ENCODE peak calls at places on chromosomes 16 and 17, in six cellular contexts. One of them, this sample, is unnamed.

GRCh38 chr17:58527306-58527705 is 12.9 kb upstream of the MTMR4 start:
- DNase-seq in MM.1S: no peak
- DNase-seq in neural progenitor cell: no peak
- DNase-seq in pancreas: no peak
- DNase-seq in mammary epithelial cell: no peak
- DNase-seq in coronary artery: no peak
- DNase-seq in this sample: no peak

GRCh38 chr16:55909876-55910275 is 34.7 kb upstream of the CES5A start:
- DNase-seq in MM.1S: no peak
- DNase-seq in neural progenitor cell: no peak
- DNase-seq in pancreas: no peak
- DNase-seq in mammary epithelial cell: no peak
- DNase-seq in coronary artery: no peak
- DNase-seq in this sample: no peak

GRCh38 chr16:24976971-24977672 is 38.0 kb downstream of the ARHGAP17 start:
- DNase-seq in MM.1S: no peak
- DNase-seq in neural progenitor cell: no peak
- DNase-seq in pancreas: no peak
- DNase-seq in mammary epithelial cell: no peak
- DNase-seq in coronary artery: no peak
- DNase-seq in this sample: no peak

GRCh38 chr17:57879437-57880085 is 29.7 kb upstream of the MRPS23 start:
- DNase-seq in MM.1S: no peak
- DNase-seq in neural progenitor cell: peak
- DNase-seq in pancreas: peak
- DNase-seq in mammary epithelial cell: no peak
- DNase-seq in coronary artery: no peak
- DNase-seq in this sample: no peak

GRCh38 chr16:59543641-59544040 is 809.5 kb upstream of the GOT2 start:
- DNase-seq in MM.1S: no peak
- DNase-seq in neural progenitor cell: no peak
- DNase-seq in pancreas: no peak
- DNase-seq in mammary epithelial cell: peak
- DNase-seq in coronary artery: no peak
- DNase-seq in this sample: peak

GRCh38 chr17:33492731-33493260 is 199.7 kb upstream of the ASIC2 start:
- DNase-seq in MM.1S: no peak
- DNase-seq in neural progenitor cell: no peak
- DNase-seq in pancreas: no peak
- DNase-seq in mammary epithelial cell: no peak
- DNase-seq in coronary artery: no peak
- DNase-seq in this sample: no peak

GRCh38 chr17:79053251-79053925 is 21.2 kb upstream of the ENGASE start:
- DNase-seq in MM.1S: no peak
- DNase-seq in neural progenitor cell: no peak
- DNase-seq in pancreas: no peak
- DNase-seq in mammary epithelial cell: no peak
- DNase-seq in coronary artery: no peak
- DNase-seq in this sample: no peak

GRCh38 chr16:2702871-2703745 is 16.9 kb downstream of the PRSS27 start:
- DNase-seq in MM.1S: no peak
- DNase-seq in neural progenitor cell: no peak
- DNase-seq in pancreas: peak
- DNase-seq in mammary epithelial cell: no peak
- DNase-seq in coronary artery: no peak
- DNase-seq in this sample: no peak

GRCh38 chr17:15651583-15652110 is 32.1 kb upstream of the FBXW10B start:
- DNase-seq in MM.1S: no peak
- DNase-seq in neural progenitor cell: peak
- DNase-seq in pancreas: peak
- DNase-seq in mammary epithelial cell: peak
- DNase-seq in coronary artery: peak
- DNase-seq in this sample: peak

GRCh38 chr17:40545660-40546059 is 19.6 kb downstream of the CCR7 start:
- DNase-seq in MM.1S: no peak
- DNase-seq in neural progenitor cell: no peak
- DNase-seq in pancreas: no peak
- DNase-seq in mammary epithelial cell: no peak
- DNase-seq in coronary artery: peak
- DNase-seq in this sample: no peak

GRCh38 chr17:69717214-69717613 is 302.7 kb downstream of the MAP2K6 start:
- DNase-seq in MM.1S: no peak
- DNase-seq in neural progenitor cell: no peak
- DNase-seq in pancreas: no peak
- DNase-seq in mammary epithelial cell: no peak
- DNase-seq in coronary artery: no peak
- DNase-seq in this sample: no peak

GRCh38 chr17:8944083-8944482 is 21.4 kb downstream of the PIK3R5 start:
- DNase-seq in MM.1S: no peak
- DNase-seq in neural progenitor cell: no peak
- DNase-seq in pancreas: no peak
- DNase-seq in mammary epithelial cell: no peak
- DNase-seq in coronary artery: no peak
- DNase-seq in this sample: no peak

GRCh38 chr17:1486802-1487695 is 5.4 kb downstream of the MYO1C start:
- DNase-seq in MM.1S: no peak
- DNase-seq in neural progenitor cell: peak
- DNase-seq in pancreas: peak
- DNase-seq in mammary epithelial cell: peak
- DNase-seq in coronary artery: peak
- DNase-seq in this sample: no peak

GRCh38 chr17:13600475-13601316 is 1.0 kb downstream of the HS3ST3A1 start:
- DNase-seq in MM.1S: no peak
- DNase-seq in neural progenitor cell: peak
- DNase-seq in pancreas: no peak
- DNase-seq in mammary epithelial cell: no peak
- DNase-seq in coronary artery: no peak
- DNase-seq in this sample: no peak

GRCh38 chr17:5775098-5775497 is 190.8 kb upstream of the NLRP1 start:
- DNase-seq in MM.1S: no peak
- DNase-seq in neural progenitor cell: no peak
- DNase-seq in pancreas: no peak
- DNase-seq in mammary epithelial cell: no peak
- DNase-seq in coronary artery: no peak
- DNase-seq in this sample: no peak

GRCh38 chr16:75308011-75308410 is 56.6 kb upstream of the BCAR1 start:
- DNase-seq in MM.1S: no peak
- DNase-seq in neural progenitor cell: no peak
- DNase-seq in pancreas: peak
- DNase-seq in mammary epithelial cell: no peak
- DNase-seq in coronary artery: no peak
- DNase-seq in this sample: no peak

GRCh38 chr17:50511058-50511457 is 2.8 kb downstream of the MYCBPAP start:
- DNase-seq in MM.1S: peak
- DNase-seq in neural progenitor cell: no peak
- DNase-seq in pancreas: no peak
- DNase-seq in mammary epithelial cell: no peak
- DNase-seq in coronary artery: no peak
- DNase-seq in this sample: no peak

GRCh38 chr17:50506298-50506697 is 1.9 kb upstream of the MYCBPAP start:
- DNase-seq in MM.1S: no peak
- DNase-seq in neural progenitor cell: no peak
- DNase-seq in pancreas: no peak
- DNase-seq in mammary epithelial cell: no peak
- DNase-seq in coronary artery: no peak
- DNase-seq in this sample: no peak

GRCh38 chr17:50505731-50506130 is 2.5 kb upstream of the MYCBPAP start:
- DNase-seq in MM.1S: no peak
- DNase-seq in neural progenitor cell: no peak
- DNase-seq in pancreas: no peak
- DNase-seq in mammary epithelial cell: no peak
- DNase-seq in coronary artery: no peak
- DNase-seq in this sample: no peak

GRCh38 chr17:50508573-50509460 is 578 bp downstream of the MYCBPAP start:
- DNase-seq in MM.1S: no peak
- DNase-seq in neural progenitor cell: no peak
- DNase-seq in pancreas: peak
- DNase-seq in mammary epithelial cell: no peak
- DNase-seq in coronary artery: peak
- DNase-seq in this sample: no peak

DNA sequence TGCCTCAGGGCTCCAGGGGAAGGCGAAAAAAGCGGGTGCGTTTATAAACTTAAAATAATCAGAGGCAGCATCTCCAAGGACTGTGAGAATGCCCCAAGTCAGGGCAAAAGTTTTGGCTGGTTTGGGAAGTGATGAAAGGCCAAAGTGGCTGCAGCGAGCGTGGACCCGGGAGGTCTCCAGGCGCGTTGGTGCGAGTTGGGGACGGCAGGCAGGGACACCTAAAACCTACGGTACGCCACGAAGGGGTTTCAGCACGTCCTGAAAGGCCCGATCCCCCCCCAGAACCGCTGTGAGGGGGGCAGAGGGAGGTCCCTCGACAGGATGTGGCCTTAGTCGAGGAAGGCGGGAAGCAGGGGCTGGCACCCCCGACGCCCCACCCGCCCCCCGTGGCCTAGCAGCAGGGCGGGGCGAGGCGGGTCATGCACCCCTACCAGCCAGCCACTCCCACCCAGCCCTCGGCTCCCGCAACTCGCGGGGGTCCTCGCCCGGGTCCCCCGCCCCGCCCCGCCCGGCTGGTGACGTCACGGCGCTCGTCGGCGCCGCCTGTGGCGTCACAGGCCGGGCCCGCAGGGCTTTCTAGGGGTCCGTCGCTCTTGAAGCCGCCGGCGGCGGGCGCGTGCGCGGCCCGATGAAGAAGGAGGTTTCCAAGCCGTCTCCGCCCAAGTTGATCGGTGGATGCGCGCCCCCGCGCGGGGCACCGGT is at the start of gene MYCBPAP:
- DNase-seq in MM.1S: peak
- DNase-seq in neural progenitor cell: peak
- DNase-seq in pancreas: peak
- DNase-seq in mammary epithelial cell: no peak
- DNase-seq in coronary artery: peak
- DNase-seq in this sample: no peak
- H3K27ac ChIP-seq in MM.1S: no peak
- H3K27ac ChIP-seq in neural progenitor cell: peak
- H3K27ac ChIP-seq in pancreas: peak
- H3K27ac ChIP-seq in mammary epithelial cell: no peak
- H3K27ac ChIP-seq in coronary artery: peak
- H3K27ac ChIP-seq in this sample: peak

GRCh38 chr17:75118307-75118706 is 8.5 kb downstream of the ARMC7 start:
- DNase-seq in MM.1S: no peak
- DNase-seq in neural progenitor cell: no peak
- DNase-seq in pancreas: no peak
- DNase-seq in mammary epithelial cell: no peak
- DNase-seq in coronary artery: no peak
- DNase-seq in this sample: no peak
- H3K27ac ChIP-seq in MM.1S: no peak
- H3K27ac ChIP-seq in neural progenitor cell: no peak
- H3K27ac ChIP-seq in pancreas: no peak
- H3K27ac ChIP-seq in mammary epithelial cell: no peak
- H3K27ac ChIP-seq in coronary artery: no peak
- H3K27ac ChIP-seq in this sample: no peak

DNA sequence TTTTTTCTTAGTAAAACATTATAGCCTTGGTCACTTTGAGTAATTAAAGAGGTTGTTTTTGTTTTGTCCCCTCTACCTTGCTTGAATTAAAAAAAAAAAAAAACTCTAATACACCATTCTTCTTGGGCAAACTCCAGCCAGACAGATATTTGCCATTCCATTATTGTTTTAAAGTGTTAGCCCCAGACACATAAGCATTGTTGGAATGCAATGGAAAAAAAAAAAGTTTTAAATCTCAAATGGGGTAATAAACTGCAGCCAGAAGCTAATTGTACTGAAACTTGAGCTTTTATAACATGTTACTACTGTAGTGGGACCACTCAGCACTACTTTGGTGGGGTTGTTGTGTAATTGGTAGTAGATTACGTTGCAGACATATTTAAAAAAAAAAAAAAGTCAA is 626.8 kb upstream of the SOX9 start:
- DNase-seq in MM.1S: no peak
- DNase-seq in neural progenitor cell: no peak
- DNase-seq in pancreas: no peak
- DNase-seq in mammary epithelial cell: no peak
- DNase-seq in coronary artery: no peak
- DNase-seq in this sample: no peak
- H3K27ac ChIP-seq in MM.1S: no peak
- H3K27ac ChIP-seq in neural progenitor cell: no peak
- H3K27ac ChIP-seq in pancreas: no peak
- H3K27ac ChIP-seq in mammary epithelial cell: no peak
- H3K27ac ChIP-seq in coronary artery: no peak
- H3K27ac ChIP-seq in this sample: no peak

GRCh38 chr16:30139895-30140481 is 17.0 kb upstream of the MAPK3 start:
- DNase-seq in MM.1S: no peak
- DNase-seq in neural progenitor cell: no peak
- DNase-seq in pancreas: no peak
- DNase-seq in mammary epithelial cell: no peak
- DNase-seq in coronary artery: no peak
- DNase-seq in this sample: no peak

GRCh38 chr16:30142672-30143346 is 19.8 kb upstream of the MAPK3 start:
- DNase-seq in MM.1S: peak
- DNase-seq in neural progenitor cell: peak
- DNase-seq in pancreas: no peak
- DNase-seq in mammary epithelial cell: no peak
- DNase-seq in coronary artery: no peak
- DNase-seq in this sample: no peak

GRCh38 chr16:30144017-30144416 is 21.0 kb upstream of the MAPK3 start:
- DNase-seq in MM.1S: no peak
- DNase-seq in neural progenitor cell: no peak
- DNase-seq in pancreas: no peak
- DNase-seq in mammary epithelial cell: no peak
- DNase-seq in coronary artery: no peak
- DNase-seq in this sample: no peak

GRCh38 chr16:30143347-30143702 is 20.3 kb upstream of the MAPK3 start:
- DNase-seq in MM.1S: no peak
- DNase-seq in neural progenitor cell: no peak
- DNase-seq in pancreas: no peak
- DNase-seq in mammary epithelial cell: no peak
- DNase-seq in coronary artery: no peak
- DNase-seq in this sample: no peak

GRCh38 chr16:30141750-30142149 is 18.7 kb upstream of the MAPK3 start:
- DNase-seq in MM.1S: no peak
- DNase-seq in neural progenitor cell: no peak
- DNase-seq in pancreas: no peak
- DNase-seq in mammary epithelial cell: no peak
- DNase-seq in coronary artery: no peak
- DNase-seq in this sample: no peak
- H3K27ac ChIP-seq in MM.1S: no peak
- H3K27ac ChIP-seq in neural progenitor cell: no peak
- H3K27ac ChIP-seq in pancreas: no peak
- H3K27ac ChIP-seq in mammary epithelial cell: no peak
- H3K27ac ChIP-seq in coronary artery: no peak
- H3K27ac ChIP-seq in this sample: no peak

GRCh38 chr16:50677351-50677750 is 3.8 kb downstream of the SNX20 start:
- DNase-seq in MM.1S: no peak
- DNase-seq in neural progenitor cell: no peak
- DNase-seq in pancreas: no peak
- DNase-seq in mammary epithelial cell: no peak
- DNase-seq in coronary artery: no peak
- DNase-seq in this sample: no peak
- H3K27ac ChIP-seq in MM.1S: no peak
- H3K27ac ChIP-seq in neural progenitor cell: no peak
- H3K27ac ChIP-seq in pancreas: no peak
- H3K27ac ChIP-seq in mammary epithelial cell: no peak
- H3K27ac ChIP-seq in coronary artery: no peak
- H3K27ac ChIP-seq in this sample: no peak

This sample was measured in epithelial cell of prostate.